ENCODE peak calls at places on chromosomes 3 and 15, in seven cellular contexts. One of them, this sample, is unnamed.

GRCh38 chr3:197533396-197534347 is 22.1 kb downstream of the BDH1 start:
- DNase-seq in adrenal gland: no peak
- DNase-seq in cardiac muscle cell: no peak
- DNase-seq in HCT116: no peak
- DNase-seq in pancreas: no peak
- DNase-seq in aorta: no peak
- DNase-seq in IMR-90: no peak
- DNase-seq in this sample: no peak

GRCh38 chr3:186722457-186722856 is 5.3 kb downstream of the KNG1 start:
- DNase-seq in adrenal gland: no peak
- DNase-seq in cardiac muscle cell: no peak
- DNase-seq in HCT116: peak; percentile 18
- DNase-seq in pancreas: no peak
- DNase-seq in aorta: no peak
- DNase-seq in IMR-90: no peak
- DNase-seq in this sample: no peak

GRCh38 chr3:117788499-117788898 is 1078.9 kb downstream of the TUSC7 start:
- DNase-seq in adrenal gland: no peak
- DNase-seq in cardiac muscle cell: no peak
- DNase-seq in HCT116: no peak
- DNase-seq in pancreas: no peak
- DNase-seq in aorta: no peak
- DNase-seq in IMR-90: no peak
- DNase-seq in this sample: no peak

GRCh38 chr3:45109736-45110135 is 36.4 kb downstream of the CDCP1 start:
- DNase-seq in adrenal gland: no peak
- DNase-seq in cardiac muscle cell: no peak
- DNase-seq in HCT116: no peak
- DNase-seq in pancreas: no peak
- DNase-seq in aorta: no peak
- DNase-seq in IMR-90: no peak
- DNase-seq in this sample: no peak

GRCh38 chr3:45110185-45110833 is 35.9 kb downstream of the CDCP1 start:
- DNase-seq in adrenal gland: no peak
- DNase-seq in cardiac muscle cell: no peak
- DNase-seq in HCT116: no peak
- DNase-seq in pancreas: no peak
- DNase-seq in aorta: no peak
- DNase-seq in IMR-90: no peak
- DNase-seq in this sample: no peak

GRCh38 chr3:197292083-197293042 is 6.0 kb downstream of the DLG1 start:
- DNase-seq in adrenal gland: no peak
- DNase-seq in cardiac muscle cell: no peak
- DNase-seq in HCT116: no peak
- DNase-seq in pancreas: no peak
- DNase-seq in aorta: no peak
- DNase-seq in IMR-90: no peak
- DNase-seq in this sample: no peak

GRCh38 chr3:66497982-66498671 is 2.7 kb downstream of the LRIG1 start:
- DNase-seq in adrenal gland: no peak
- DNase-seq in cardiac muscle cell: no peak
- DNase-seq in HCT116: no peak
- DNase-seq in pancreas: no peak
- DNase-seq in aorta: no peak
- DNase-seq in IMR-90: no peak
- DNase-seq in this sample: no peak

GRCh38 chr3:72375237-72376154 is 472.7 kb downstream of the SHQ1 start:
- DNase-seq in adrenal gland: no peak
- DNase-seq in cardiac muscle cell: no peak
- DNase-seq in HCT116: no peak
- DNase-seq in pancreas: no peak
- DNase-seq in aorta: no peak
- DNase-seq in IMR-90: no peak
- DNase-seq in this sample: no peak

GRCh38 chr3:87082806-87083440 is 92.0 kb upstream of the VGLL3 start:
- DNase-seq in adrenal gland: no peak
- DNase-seq in cardiac muscle cell: peak; percentile 67
- DNase-seq in HCT116: peak; percentile 52
- DNase-seq in pancreas: no peak
- DNase-seq in aorta: no peak
- DNase-seq in IMR-90: peak; percentile 75
- DNase-seq in this sample: no peak

GRCh38 chr3:37763338-37763737 is 98.3 kb upstream of the CTDSPL start:
- DNase-seq in adrenal gland: no peak
- DNase-seq in cardiac muscle cell: no peak
- DNase-seq in HCT116: no peak
- DNase-seq in pancreas: no peak
- DNase-seq in aorta: no peak
- DNase-seq in IMR-90: no peak
- DNase-seq in this sample: no peak

GRCh38 chr3:124032881-124033359 is 41.0 kb upstream of the ROPN1 start:
- DNase-seq in adrenal gland: peak; percentile 85
- DNase-seq in cardiac muscle cell: peak; percentile 91
- DNase-seq in HCT116: peak; percentile 28
- DNase-seq in pancreas: peak; percentile 93
- DNase-seq in aorta: peak; percentile 97
- DNase-seq in IMR-90: peak; percentile 71
- DNase-seq in this sample: peak; percentile 88

GRCh38 chr15:74867562-74868458 is 5.4 kb downstream of the SCAMP2 start:
- DNase-seq in adrenal gland: peak; percentile 53
- DNase-seq in cardiac muscle cell: no peak
- DNase-seq in HCT116: no peak
- DNase-seq in pancreas: no peak
- DNase-seq in aorta: no peak
- DNase-seq in IMR-90: no peak
- DNase-seq in this sample: no peak

GRCh38 chr15:67927501-67928156 is 87.8 kb upstream of the RNU6-1 start:
- DNase-seq in adrenal gland: peak; percentile 24
- DNase-seq in cardiac muscle cell: peak; percentile 91
- DNase-seq in HCT116: no peak
- DNase-seq in pancreas: no peak
- DNase-seq in aorta: peak; percentile 86
- DNase-seq in IMR-90: peak; percentile 97
- DNase-seq in this sample: peak; percentile 68

GRCh38 chr3:29693863-29694262 is 413.0 kb downstream of the RBMS3 start:
- DNase-seq in adrenal gland: no peak
- DNase-seq in cardiac muscle cell: peak; percentile 38
- DNase-seq in HCT116: peak; percentile 7
- DNase-seq in pancreas: no peak
- DNase-seq in aorta: no peak
- DNase-seq in IMR-90: peak; percentile 87
- DNase-seq in this sample: peak; percentile 90
- H3K4me1 ChIP-seq in adrenal gland: no peaks in the 10 kb centered on the region
- H3K4me1 ChIP-seq in cardiac muscle cell: peaks cover 40% of the 10 kb centered on the region
- H3K4me1 ChIP-seq in HCT116: peaks cover 7% of the 10 kb centered on the region
- H3K4me1 ChIP-seq in pancreas: no peaks in the 10 kb centered on the region
- H3K4me1 ChIP-seq in aorta: peaks cover 5% of the 10 kb centered on the region
- H3K4me1 ChIP-seq in IMR-90: peaks cover 12% of the 10 kb centered on the region
- H3K4me1 ChIP-seq in this sample: peaks cover 61% of the 10 kb centered on the region

GRCh38 chr3:157149136-157149696 is 10.7 kb downstream of the CCNL1 start:
- DNase-seq in adrenal gland: no peak
- DNase-seq in cardiac muscle cell: no peak
- DNase-seq in HCT116: no peak
- DNase-seq in pancreas: no peak
- DNase-seq in aorta: no peak
- DNase-seq in IMR-90: no peak
- DNase-seq in this sample: no peak
- H3K4me1 ChIP-seq in adrenal gland: no peaks in the 10 kb centered on the region
- H3K4me1 ChIP-seq in cardiac muscle cell: peaks cover 2% of the 10 kb centered on the region
- H3K4me1 ChIP-seq in HCT116: no peaks in the 10 kb centered on the region
- H3K4me1 ChIP-seq in pancreas: peaks cover 6% of the 10 kb centered on the region
- H3K4me1 ChIP-seq in aorta: no peaks in the 10 kb centered on the region
- H3K4me1 ChIP-seq in IMR-90: peaks cover 2% of the 10 kb centered on the region
- H3K4me1 ChIP-seq in this sample: no peaks in the 10 kb centered on the region

GRCh38 chr3:125042725-125043406 is 12.9 kb downstream of the HEG1 start:
- DNase-seq in adrenal gland: peak; percentile 45
- DNase-seq in cardiac muscle cell: peak; percentile 89
- DNase-seq in HCT116: no peak
- DNase-seq in pancreas: no peak
- DNase-seq in aorta: peak; percentile 88
- DNase-seq in IMR-90: peak; percentile 50
- DNase-seq in this sample: no peak

GRCh38 chr3:125048282-125048681 is 7.5 kb downstream of the HEG1 start:
- DNase-seq in adrenal gland: no peak
- DNase-seq in cardiac muscle cell: no peak
- DNase-seq in HCT116: no peak
- DNase-seq in pancreas: no peak
- DNase-seq in aorta: no peak
- DNase-seq in IMR-90: no peak
- DNase-seq in this sample: no peak

GRCh38 chr3:125043599-125044151 is 12.1 kb downstream of the HEG1 start:
- DNase-seq in adrenal gland: peak; percentile 22
- DNase-seq in cardiac muscle cell: peak; percentile 64
- DNase-seq in HCT116: no peak
- DNase-seq in pancreas: no peak
- DNase-seq in aorta: peak; percentile 80
- DNase-seq in IMR-90: no peak
- DNase-seq in this sample: no peak

GRCh38 chr3:125045965-125046364 is 9.8 kb downstream of the HEG1 start:
- DNase-seq in adrenal gland: no peak
- DNase-seq in cardiac muscle cell: no peak
- DNase-seq in HCT116: no peak
- DNase-seq in pancreas: no peak
- DNase-seq in aorta: no peak
- DNase-seq in IMR-90: peak; percentile 87
- DNase-seq in this sample: peak; percentile 59

DNA sequence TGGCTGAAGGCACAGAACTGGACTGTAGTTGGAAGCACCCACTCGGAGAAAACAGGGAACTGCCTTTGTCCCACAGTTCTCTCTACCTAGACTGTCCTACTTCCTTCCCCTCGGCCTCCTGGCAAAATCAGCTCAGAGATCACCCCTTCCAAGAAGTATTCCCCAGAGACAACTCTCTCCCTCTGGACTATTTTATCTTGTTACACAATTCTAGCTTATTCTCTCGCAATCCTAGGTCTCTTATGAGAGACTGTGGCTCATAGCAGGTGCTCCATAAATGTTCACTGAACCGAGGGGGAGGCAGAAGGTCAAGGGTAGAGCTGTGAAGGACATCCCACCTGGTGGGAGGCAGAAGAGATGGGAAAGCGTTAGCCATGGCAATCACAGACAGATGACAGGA is 10.6 kb downstream of the HEG1 start:
- DNase-seq in adrenal gland: no peak
- DNase-seq in cardiac muscle cell: no peak
- DNase-seq in HCT116: no peak
- DNase-seq in pancreas: no peak
- DNase-seq in aorta: no peak
- DNase-seq in IMR-90: no peak
- DNase-seq in this sample: no peak
- H3K4me1 ChIP-seq in adrenal gland: peaks cover 17% of the 10 kb centered on the region
- H3K4me1 ChIP-seq in cardiac muscle cell: peaks cover 87% of the 10 kb centered on the region
- H3K4me1 ChIP-seq in HCT116: no peaks in the 10 kb centered on the region
- H3K4me1 ChIP-seq in pancreas: no peaks in the 10 kb centered on the region
- H3K4me1 ChIP-seq in aorta: peaks cover 6% of the 10 kb centered on the region
- H3K4me1 ChIP-seq in IMR-90: peaks cover 39% of the 10 kb centered on the region
- H3K4me1 ChIP-seq in this sample: peaks cover 33% of the 10 kb centered on the region

DNA sequence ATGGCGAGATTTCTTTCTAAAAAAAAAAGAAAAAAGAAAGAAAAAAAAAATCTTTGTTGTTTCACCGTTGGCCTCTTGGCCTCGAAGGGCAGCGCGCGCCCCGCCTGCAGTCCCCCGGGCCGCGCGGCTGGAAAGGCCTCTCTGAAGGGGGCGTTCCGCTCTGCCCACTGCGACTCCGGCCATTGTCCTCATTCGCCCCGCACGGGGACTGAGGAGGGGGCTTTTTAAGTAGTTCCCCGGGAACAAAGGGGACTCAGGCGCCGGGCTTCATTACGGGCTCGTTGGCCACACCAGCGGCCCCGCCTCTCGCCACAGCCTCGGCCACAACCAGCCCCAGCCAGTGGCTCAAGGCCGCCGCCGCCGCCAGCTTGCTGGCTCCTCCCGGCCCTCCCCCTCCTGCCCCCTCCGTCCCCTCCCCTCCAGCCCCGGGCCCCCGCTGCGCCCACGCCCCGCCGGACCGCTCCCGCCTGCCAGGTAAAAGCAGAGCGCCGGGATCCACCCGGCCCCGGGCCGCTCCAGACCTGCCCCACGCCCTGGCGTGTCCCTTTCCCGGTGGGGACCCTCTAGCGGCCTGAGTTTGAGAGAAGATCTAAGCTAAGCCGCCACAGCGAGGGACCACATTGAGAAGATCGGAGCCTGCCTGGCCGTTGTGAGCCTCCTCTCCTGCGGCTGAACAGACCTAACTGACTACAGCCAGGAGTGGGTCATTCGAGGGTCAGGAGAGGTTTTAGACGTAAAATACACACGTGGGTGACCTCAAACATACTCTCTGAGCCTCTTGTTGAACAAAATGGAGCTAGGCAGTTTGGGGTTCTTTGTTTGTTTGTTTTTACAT is 54.1 kb downstream of the CPN2 start:
- DNase-seq in adrenal gland: peak; percentile 90
- DNase-seq in cardiac muscle cell: no peak
- DNase-seq in HCT116: peak; percentile 22
- DNase-seq in pancreas: peak; percentile 90
- DNase-seq in aorta: peak; percentile 78
- DNase-seq in IMR-90: no peak
- DNase-seq in this sample: no peak
- H3K4me1 ChIP-seq in adrenal gland: peaks cover 18% of the 10 kb centered on the region
- H3K4me1 ChIP-seq in cardiac muscle cell: peaks cover 16% of the 10 kb centered on the region
- H3K4me1 ChIP-seq in HCT116: peaks cover 70% of the 10 kb centered on the region
- H3K4me1 ChIP-seq in pancreas: no peaks in the 10 kb centered on the region
- H3K4me1 ChIP-seq in aorta: no peaks in the 10 kb centered on the region
- H3K4me1 ChIP-seq in IMR-90: no peaks in the 10 kb centered on the region
- H3K4me1 ChIP-seq in this sample: peaks cover 11% of the 10 kb centered on the region

DNA sequence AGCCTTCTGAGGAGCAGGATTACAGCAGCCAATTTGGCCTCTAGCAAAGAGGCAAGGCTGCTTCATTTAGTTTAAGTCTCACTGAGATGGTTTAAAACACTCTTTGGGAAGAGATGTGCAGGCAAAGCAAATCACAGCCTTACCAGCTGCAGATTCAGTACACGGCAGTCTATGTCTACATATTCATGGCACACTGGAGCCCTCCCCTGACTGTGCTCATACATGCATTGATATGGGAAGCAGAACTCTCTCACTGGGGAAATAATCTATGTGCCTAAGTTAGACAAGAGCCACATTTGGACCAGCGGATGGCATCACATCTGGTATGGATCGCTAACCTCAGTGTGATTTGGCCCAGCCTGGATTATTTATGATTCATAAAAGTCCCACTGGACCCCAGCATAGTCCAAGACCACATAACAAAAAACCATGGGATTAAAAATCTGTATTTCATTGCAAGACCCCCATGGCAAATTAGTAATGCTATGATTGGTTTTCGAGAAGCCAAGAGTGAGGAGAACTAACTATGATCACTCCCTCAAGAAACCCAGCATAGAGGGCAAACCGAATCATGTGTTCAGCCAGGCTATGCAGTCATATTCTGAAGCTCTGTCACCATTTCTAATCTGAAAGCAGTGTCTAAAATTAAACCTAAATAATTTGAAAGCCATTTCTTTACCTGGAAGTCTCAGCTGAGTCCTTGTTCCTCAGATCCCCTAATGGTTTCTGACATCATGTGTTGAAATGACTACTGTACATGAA is 1.3 kb downstream of the PRICKLE2 start:
- DNase-seq in adrenal gland: no peak
- DNase-seq in cardiac muscle cell: no peak
- DNase-seq in HCT116: no peak
- DNase-seq in pancreas: no peak
- DNase-seq in aorta: no peak
- DNase-seq in IMR-90: peak; percentile 62
- DNase-seq in this sample: no peak
- H3K4me1 ChIP-seq in adrenal gland: no peaks in the 10 kb centered on the region
- H3K4me1 ChIP-seq in cardiac muscle cell: peaks cover 8% of the 10 kb centered on the region
- H3K4me1 ChIP-seq in HCT116: no peaks in the 10 kb centered on the region
- H3K4me1 ChIP-seq in pancreas: no peaks in the 10 kb centered on the region
- H3K4me1 ChIP-seq in aorta: peaks cover 5% of the 10 kb centered on the region
- H3K4me1 ChIP-seq in IMR-90: peaks cover 32% of the 10 kb centered on the region
- H3K4me1 ChIP-seq in this sample: peaks cover 65% of the 10 kb centered on the region

GRCh38 chr3:42216820-42217416 is 49.1 kb downstream of the CCK start:
- DNase-seq in adrenal gland: no peak
- DNase-seq in cardiac muscle cell: no peak
- DNase-seq in HCT116: no peak
- DNase-seq in pancreas: no peak
- DNase-seq in aorta: no peak
- DNase-seq in IMR-90: peak; percentile 59
- DNase-seq in this sample: no peak
- H3K4me1 ChIP-seq in adrenal gland: no peaks in the 10 kb centered on the region
- H3K4me1 ChIP-seq in cardiac muscle cell: no peaks in the 10 kb centered on the region
- H3K4me1 ChIP-seq in HCT116: peaks cover 2% of the 10 kb centered on the region
- H3K4me1 ChIP-seq in pancreas: no peaks in the 10 kb centered on the region
- H3K4me1 ChIP-seq in aorta: no peaks in the 10 kb centered on the region
- H3K4me1 ChIP-seq in IMR-90: peaks cover 5% of the 10 kb centered on the region
- H3K4me1 ChIP-seq in this sample: peaks cover 15% of the 10 kb centered on the region

This sample was measured in SJSA1.